ENCODE peak calls at places on chromosomes 11 and 22, in nine cellular contexts. G is fibroblast of pulmonary artery; O is activated T-helper 1 cell treated with Interleukin-2 at 50 U/mL for 16 hours; L is left cardiac atrium; H is activated T-helper 9 cell treated with anti-CD3 and anti-CD28 coated beads, Interleukin-2, amount 50 U/mL, for 16 hours; A is tibial nerve; R is Peyer's patch; K is KG1; X is psoas muscle. I is an unnamed sample.

GRCh38 chr22:39731881-39732555 is 161.5 kb downstream of the CACNA1I start:
- DNase-seq in G (no peak), O (no peak), L (no peak), H (no peak), A (no peak), R (no peak), K (no peak), X (no peak), I (no peak)

GRCh38 chr11:45805305-45806071 is 539 bp downstream of the SLC35C1 start:
- DNase-seq in G (peak), O (no peak), L (peak), H (no peak), A (no peak), R (no peak), K (peak), X (peak), I (no peak)

GRCh38 chr11:27395556-27396258 is 32.7 kb upstream of the CCDC34 start:
- DNase-seq in G (peak), O (no peak), L (no peak), H (no peak), A (no peak), R (no peak), K (no peak), X (no peak), I (no peak)

GRCh38 chr11:67373916-67374570 is 645 bp upstream of the CLCF1 start:
- DNase-seq in G (peak), O (peak), L (peak), H (no peak), A (no peak), R (peak), K (no peak), X (peak), I (no peak)

GRCh38 chr11:93737904-93738612 is 3.2 kb downstream of the TAF1D start:
- DNase-seq in G (no peak), O (no peak), L (no peak), H (no peak), A (no peak), R (no peak), K (no peak), X (no peak), I (no peak)

GRCh38 chr11:79525257-79525656 is 84.4 kb upstream of the TENM4 start:
- DNase-seq in G (no peak), O (no peak), L (no peak), H (no peak), A (no peak), R (no peak), K (no peak), X (no peak), I (no peak)

GRCh38 chr11:134334796-134335571 is 3.2 kb downstream of the GLB1L2 start:
- DNase-seq in G (no peak), O (no peak), L (no peak), H (no peak), A (no peak), R (no peak), K (no peak), X (no peak), I (no peak)

GRCh38 chr22:30197389-30197788 is 49.2 kb downstream of the LIF start:
- DNase-seq in G (no peak), O (no peak), L (no peak), H (no peak), A (no peak), R (no peak), K (no peak), X (no peak), I (no peak)